ENCODE peak calls at places on chromosomes 12 and 14, in ten cellular contexts. U is ovary, V is stomach, I is body of pancreas, B is tibial nerve, L is uterus, N is A549, A is lower leg skin, R is endothelial cell of umbilical vein, X is heart left ventricle. D is an unnamed sample.
A peak's percentile ranks its signal among the peaks of the same experiment; 100 is the strongest.

GRCh38 chr14:100747021-100747586 is 20.4 kb downstream of the DLK1 start:
- DNase-seq in A (peak; percentile 79), V (no peak), X (peak; percentile 15), I (peak; percentile 15), N (peak; percentile 73), L (peak; percentile 32), R (no peak), B (peak; percentile 7), U (no peak), D (no peak)

GRCh38 chr12:108135627-108136026 is 6.5 kb downstream of the WSCD2 start:
- DNase-seq in X (no peak), U (no peak), N (no peak), L (no peak), R (no peak), B (no peak), A (no peak), V (no peak), I (no peak), D (no peak)

GRCh38 chr12:4116251-4117111 is 157.1 kb upstream of the CCND2 start:
- DNase-seq in I (no peak), R (peak; percentile 14), V (no peak), A (no peak), N (no peak), L (no peak), X (no peak), B (no peak), U (no peak), D (no peak)

GRCh38 chr14:29926701-29927595 is 699 bp downstream of the PRKD1 start:
- DNase-seq in I (peak; percentile 78), V (peak; percentile 67), A (no peak), R (peak; percentile 65), L (peak; percentile 40), B (peak; percentile 30), U (peak; percentile 75), N (peak; percentile 59), X (peak; percentile 59), D (peak; percentile 53)

GRCh38 chr12:111334393-111334915 is 34.4 kb downstream of the PHETA1 start:
- DNase-seq in B (no peak), X (no peak), V (no peak), L (no peak), A (no peak), N (no peak), U (no peak), I (no peak), R (no peak), D (no peak)

GRCh38 chr14:89458713-89459112 is 41.7 kb upstream of the FOXN3 start:
- DNase-seq in B (no peak), R (no peak), A (no peak), V (no peak), L (no peak), I (no peak), N (no peak), U (peak; percentile 23), X (no peak), D (no peak)

GRCh38 chr12:64796205-64796845 is 28.1 kb upstream of the TBC1D30 start:
- DNase-seq in U (no peak), N (peak; percentile 96), V (peak; percentile 75), R (peak; percentile 93), X (no peak), I (peak; percentile 76), B (peak; percentile 81), L (peak; percentile 70), A (peak; percentile 79), D (peak; percentile 40)

GRCh38 chr12:77830502-77830901 is at the start of gene NAV3:
- DNase-seq in L (no peak), R (peak; percentile 97), B (no peak), V (no peak), N (no peak), I (no peak), X (no peak), A (no peak), U (no peak), D (no peak)

GRCh38 chr14:63421226-63421625 is 102.5 kb upstream of the GPHB5 start:
- DNase-seq in R (no peak), I (no peak), N (no peak), A (no peak), B (no peak), X (no peak), L (no peak), U (no peak), V (no peak), D (no peak)

GRCh38 chr12:98483621-98484455 is 31.6 kb upstream of the TMPO start:
- DNase-seq in N (no peak), V (no peak), X (no peak), I (peak; percentile 95), R (no peak), A (no peak), U (no peak), L (no peak), B (no peak), D (no peak)

GRCh38 chr12:129163861-129164260 is 310.6 kb downstream of the GLT1D1 start:
- DNase-seq in U (no peak), N (no peak), A (no peak), R (no peak), X (no peak), B (no peak), L (no peak), V (no peak), I (no peak), D (no peak)

GRCh38 chr12:70364695-70365397 is 1.2 kb upstream of the KCNMB4 start:
- DNase-seq in N (peak; percentile 19), U (no peak), L (no peak), I (no peak), R (peak; percentile 14), B (no peak), X (no peak), V (no peak), A (no peak), D (no peak)

GRCh38 chr14:99360774-99361595 is 89.0 kb upstream of the BCL11B start:
- DNase-seq in X (no peak), I (no peak), V (no peak), R (no peak), B (no peak), A (no peak), L (no peak), N (peak; percentile 42), U (no peak), D (no peak)

DNA sequence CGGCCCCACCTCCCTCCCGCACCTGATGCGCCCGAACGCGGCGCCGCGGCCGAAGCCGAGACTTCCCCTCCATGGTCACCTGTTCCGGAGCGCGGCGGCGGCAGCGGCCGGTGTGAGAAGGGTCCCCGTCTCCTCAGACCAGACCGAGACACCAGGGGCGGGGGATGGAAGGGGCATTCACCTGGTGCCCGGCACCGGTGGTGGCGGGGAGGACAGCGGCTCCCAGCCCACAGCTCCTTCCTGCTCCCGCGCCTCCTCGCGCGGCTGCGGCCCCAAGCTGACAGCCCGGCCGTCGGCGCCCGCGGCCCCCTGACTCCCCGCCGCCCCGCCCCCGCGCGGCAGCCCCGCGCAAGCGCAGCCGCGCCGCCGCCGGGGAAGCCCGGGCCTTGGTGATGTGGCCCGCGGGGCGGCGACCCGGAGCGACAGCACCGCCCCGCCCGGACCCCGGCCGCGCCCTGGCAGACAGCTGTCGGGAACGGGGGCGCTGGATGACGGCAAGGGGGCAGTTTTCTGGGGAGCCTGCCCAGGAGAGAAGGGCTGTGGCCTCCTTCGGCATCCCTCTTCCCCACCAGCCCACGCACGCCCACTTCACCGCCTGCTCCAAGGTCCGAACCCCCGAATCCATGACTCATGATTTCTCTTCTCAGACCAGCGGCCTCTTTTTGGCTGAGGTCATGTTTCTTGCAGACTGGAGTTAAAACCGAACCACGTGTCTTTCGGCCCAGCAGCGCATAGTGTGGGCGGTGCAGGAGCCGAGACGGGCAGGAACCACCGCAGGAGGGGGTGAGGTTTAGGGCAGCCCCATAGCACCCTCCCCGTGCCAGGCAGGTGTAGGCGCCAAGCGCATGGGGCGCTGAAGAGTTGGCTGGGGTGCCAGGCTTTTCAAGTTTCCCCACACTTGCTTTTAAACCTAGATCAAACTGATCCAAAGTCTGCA is at the start of gene SLC41A2:
- DNase-seq in V (peak; percentile 88), U (peak; percentile 85), B (peak; percentile 75), N (peak; percentile 96), R (peak; percentile 81), X (peak; percentile 81), L (peak; percentile 88), A (peak; percentile 76), I (peak; percentile 93), D (peak; percentile 92)
- TF ChIP-seq POLR2A in V (no peak), U (peak; percentile 35), B (peak; percentile 50), N (peak; percentile 77), R (peak; percentile 51), X (no peak), L (peak; percentile 53), A (no peak), I (peak; percentile 58), D (peak; percentile 72)

GRCh38 chr12:30795660-30796507 is 41.1 kb upstream of the CAPRIN2 start:
- DNase-seq in L (peak; percentile 33), B (no peak), N (peak; percentile 69), V (peak; percentile 37), A (no peak), I (peak; percentile 59), X (peak; percentile 84), R (peak; percentile 80), U (peak; percentile 55), D (peak; percentile 54)
- TF ChIP-seq CTCF in L (peak; percentile 33), B (no peak), N (no peak), V (no peak), A (no peak), I (peak; percentile 33), X (peak; percentile 17), R (no peak), U (no peak), D (no peak)

GRCh38 chr14:103870891-103871595 is 23.7 kb upstream of the PPP1R13B start:
- DNase-seq in I (no peak), A (no peak), U (no peak), B (no peak), R (no peak), L (no peak), N (no peak), V (no peak), X (no peak), D (no peak)

GRCh38 chr14:103871596-103872480 is 24.5 kb upstream of the PPP1R13B start:
- DNase-seq in N (no peak), L (no peak), R (no peak), B (no peak), X (peak; percentile 84), U (peak; percentile 58), A (no peak), V (peak; percentile 91), I (peak; percentile 96), D (peak; percentile 77)

GRCh38 chr14:103875010-103875409 is 27.6 kb upstream of the PPP1R13B start:
- DNase-seq in U (no peak), L (no peak), R (no peak), B (no peak), V (no peak), I (no peak), X (no peak), A (no peak), N (no peak), D (no peak)

GRCh38 chr14:103870144-103870876 is 22.9 kb upstream of the PPP1R13B start:
- DNase-seq in N (no peak), I (no peak), U (no peak), A (no peak), V (peak; percentile 66), B (no peak), X (peak; percentile 28), L (no peak), R (no peak), D (no peak)

GRCh38 chr14:103872492-103873113 is 25.2 kb upstream of the PPP1R13B start:
- DNase-seq in I (no peak), U (no peak), L (no peak), X (no peak), B (no peak), A (no peak), V (no peak), N (no peak), R (no peak), D (no peak)
- TF ChIP-seq POLR2A in I (no peak), U (no peak), L (no peak), X (no peak), B (no peak), A (no peak), V (no peak), N (no peak), R (no peak), D (no peak)

GRCh38 chr14:50062438-50063039 is 53.8 kb downstream of the VCPKMT start:
- DNase-seq in L (peak; percentile 59), A (no peak), U (no peak), R (peak; percentile 81), B (no peak), X (no peak), I (peak; percentile 43), N (peak; percentile 63), V (peak; percentile 38), D (peak; percentile 89)
- TF ChIP-seq CTCF in L (no peak), A (no peak), U (no peak), R (no peak), B (no peak), X (no peak), I (no peak), N (peak; percentile 24), V (no peak), D (no peak)